ENCODE peak calls at places on chromosomes 6 and 20, in five cellular contexts. B is tibial artery, T is left cardiac atrium, P is colonic mucosa, U is ELR. J is an unnamed sample.
A peak's percentile ranks its signal among the peaks of the same experiment; 100 is the strongest.

GRCh38 chr20:63969851-63970713 is at the start of gene ZNF512B:
- DNase-seq in B (no peak), T (peak; percentile 82), P (no peak), U (peak; percentile 80), J (peak; percentile 75)

GRCh38 chr6:25732468-25733198 is 21.9 kb upstream of the SLC17A4 start:
- DNase-seq in B (no peak), T (no peak), P (no peak), U (no peak), J (no peak)

GRCh38 chr6:11585426-11586016 is 48.0 kb downstream of the TMEM170B start:
- DNase-seq in B (no peak), T (no peak), P (no peak), U (peak; percentile 80), J (no peak)

GRCh38 chr20:19026901-19027644 is 185.4 kb upstream of the SLC24A3 start:
- DNase-seq in B (no peak), T (no peak), P (no peak), U (no peak), J (no peak)

GRCh38 chr6:35139924-35140524 is 1.1 kb downstream of the TCP11 start:
- DNase-seq in B (no peak), T (peak; percentile 49), P (peak; percentile 47), U (peak; percentile 79), J (peak; percentile 60)

GRCh38 chr6:147503587-147503986 is 4.9 kb upstream of the SAMD5 start:
- DNase-seq in B (no peak), T (no peak), P (no peak), U (no peak), J (no peak)

GRCh38 chr6:78243519-78243918 is 590.7 kb downstream of the MEI4 start:
- DNase-seq in B (no peak), T (no peak), P (no peak), U (peak; percentile 38), J (no peak)

GRCh38 chr6:35177586-35177985 is 36.2 kb upstream of the SCUBE3 start:
- DNase-seq in B (no peak), T (no peak), P (no peak), U (peak; percentile 88), J (peak; percentile 1)

GRCh38 chr6:111417181-111417585 is 65.8 kb downstream of the REV3L start:
- DNase-seq in B (no peak), T (no peak), P (peak; percentile 25), U (no peak), J (no peak)

GRCh38 chr20:1130058-1130694 is 11.8 kb downstream of the PSMF1 start:
- DNase-seq in B (no peak), T (no peak), P (no peak), U (no peak), J (no peak)

GRCh38 chr6:3413612-3414011 is 43.2 kb downstream of the SLC22A23 start:
- DNase-seq in B (no peak), T (no peak), P (no peak), U (no peak), J (no peak)

GRCh38 chr6:69732045-69732444 is 64.8 kb downstream of the LMBRD1 start:
- DNase-seq in B (no peak), T (no peak), P (no peak), U (no peak), J (no peak)

GRCh38 chr6:147654103-147654845 is 145.8 kb downstream of the SAMD5 start:
- DNase-seq in B (no peak), T (no peak), P (no peak), U (no peak), J (no peak)

GRCh38 chr6:4776967-4777925 is 1.0 kb downstream of the CDYL start:
- DNase-seq in B (no peak), T (no peak), P (peak; percentile 47), U (peak; percentile 50), J (no peak)

GRCh38 chr6:138545621-138545980 is 46.3 kb upstream of the NHSL1 start:
- DNase-seq in B (peak; percentile 59), T (peak; percentile 87), P (peak; percentile 44), U (peak; percentile 22), J (peak; percentile 69)

GRCh38 chr6:156686429-156686939 is 90.7 kb upstream of the ARID1B start:
- DNase-seq in B (no peak), T (no peak), P (no peak), U (peak; percentile 81), J (peak; percentile 51)

GRCh38 chr6:44062771-44063560 is 64.3 kb downstream of the MRPL14 start:
- DNase-seq in B (no peak), T (peak; percentile 59), P (no peak), U (no peak), J (no peak)

GRCh38 chr6:14211596-14211961 is 94.0 kb downstream of the CD83 start:
- DNase-seq in B (peak; percentile 28), T (peak; percentile 60), P (peak; percentile 64), U (no peak), J (peak; percentile 69)

GRCh38 chr6:137805622-137806021 is 61.4 kb upstream of the TNFAIP3 start:
- DNase-seq in B (no peak), T (peak; percentile 59), P (no peak), U (no peak), J (no peak)

GRCh38 chr20:44143896-44144295 is 43.1 kb downstream of the JPH2 start:
- DNase-seq in B (no peak), T (no peak), P (no peak), U (no peak), J (no peak)

GRCh38 chr6:169289671-169290408 is 36.2 kb upstream of the THBS2 start:
- DNase-seq in B (peak; percentile 76), T (peak; percentile 48), P (no peak), U (no peak), J (no peak)

GRCh38 chr6:165679326-165679725 is 16.3 kb upstream of the PDE10A start:
- DNase-seq in B (no peak), T (no peak), P (no peak), U (no peak), J (no peak)

GRCh38 chr6:26561533-26562466 is 23.6 kb downstream of the HMGN4 start:
- DNase-seq in B (no peak), T (no peak), P (no peak), U (no peak), J (no peak)

GRCh38 chr6:52352239-52353008 is 9.5 kb upstream of the PAQR8 start:
- DNase-seq in B (peak; percentile 31), T (peak; percentile 31), P (peak; percentile 41), U (peak; percentile 99), J (no peak)

J was measured in left lobe of liver.